ENCODE peak calls at places on chromosomes 16 and 17, in five cellular contexts. I is body of pancreas, L is breast epithelium, C is right lobe of liver, W is left lung. E is an unnamed sample. For H3K4me1, the result is how much of the 10 kb centered on the place peaks cover.

GRCh38 chr17:20896153-20896649 is 146.6 kb downstream of the USP22 start:
- DNase-seq in W (peak), L (no peak), C (no peak), I (peak), E (peak)

GRCh38 chr17:69729937-69730336 is 315.4 kb downstream of the MAP2K6 start:
- DNase-seq in C (no peak), W (no peak), I (no peak), L (no peak), E (no peak)

GRCh38 chr16:79792952-79793351 is 192.4 kb upstream of the MAF start:
- DNase-seq in C (no peak), I (no peak), W (no peak), L (no peak), E (no peak)

GRCh38 chr17:48499248-48499647 is 31.6 kb downstream of the HOXB1 start:
- DNase-seq in I (no peak), C (no peak), L (no peak), W (no peak), E (no peak)

GRCh38 chr16:3529175-3529574 is 28.4 kb downstream of the CLUAP1 start:
- DNase-seq in C (no peak), I (no peak), W (no peak), L (no peak), E (no peak)

GRCh38 chr16:1054660-1055556 is 17.6 kb upstream of the SSTR5 start:
- DNase-seq in W (no peak), I (peak), C (peak), L (no peak), E (no peak)

GRCh38 chr16:74922150-74923138 is 62.5 kb downstream of the WDR59 start:
- DNase-seq in L (no peak), W (no peak), I (peak), C (no peak), E (no peak)

GRCh38 chr16:12485425-12485824 is 318.3 kb downstream of the CPPED1 start:
- DNase-seq in C (no peak), L (no peak), I (no peak), W (no peak), E (no peak)

GRCh38 chr16:49278944-49279725 is 2.5 kb downstream of the CBLN1 start:
- DNase-seq in C (no peak), I (no peak), L (no peak), W (peak), E (no peak)

GRCh38 chr16:12260647-12261262 is 284.2 kb downstream of the SNX29 start:
- DNase-seq in I (peak), W (no peak), L (no peak), C (no peak), E (peak)

GRCh38 chr16:54493076-54493475 is 206.5 kb upstream of the IRX3 start:
- DNase-seq in L (no peak), C (no peak), W (no peak), I (no peak), E (no peak)

GRCh38 chr16:8959921-8960787 is 3.6 kb downstream of the USP7 start:
- DNase-seq in W (no peak), C (no peak), I (no peak), L (no peak), E (no peak)

GRCh38 chr16:1538804-1539520 is 5.5 kb downstream of the TMEM204 start:
- DNase-seq in L (no peak), C (no peak), I (no peak), W (peak), E (no peak)

GRCh38 chr17:67531291-67531690 is 154.2 kb downstream of the PITPNC1 start:
- DNase-seq in C (no peak), L (no peak), I (peak), W (no peak), E (no peak)

GRCh38 chr16:87930456-87930855 is 5.9 kb downstream of the CA5A start:
- DNase-seq in L (no peak), I (no peak), W (no peak), C (no peak), E (no peak)

GRCh38 chr17:36945959-36946725 is 2.6 kb upstream of the AATF start:
- DNase-seq in L (no peak), I (no peak), W (no peak), C (no peak), E (no peak)

GRCh38 chr16:55832425-55832787 is 490 bp downstream of the CES1 start:
- DNase-seq in W (no peak), C (peak), L (no peak), I (no peak), E (peak)

GRCh38 chr17:68344701-68345136 is 53.4 kb downstream of the ARSG start:
- DNase-seq in I (no peak), W (no peak), C (no peak), L (no peak), E (no peak)

GRCh38 chr17:2939714-2940351 is 123.6 kb downstream of the OR1D5 start:
- DNase-seq in C (no peak), I (no peak), L (peak), W (peak), E (no peak)

GRCh38 chr16:49168146-49168545 is 113.5 kb downstream of the CBLN1 start:
- DNase-seq in C (no peak), W (no peak), I (no peak), L (no peak), E (no peak)

GRCh38 chr16:70407811-70408274 is 31.1 kb downstream of the ST3GAL2 start:
- DNase-seq in L (no peak), I (no peak), W (no peak), C (no peak), E (no peak)

GRCh38 chr17:78679495-78680395 is 102.3 kb downstream of the CYTH1 start:
- DNase-seq in L (no peak), C (no peak), W (no peak), I (no peak), E (no peak)

GRCh38 chr16:64242510-64242909 is 879.4 kb downstream of the CDH11 start:
- DNase-seq in L (no peak), W (no peak), I (no peak), C (no peak), E (peak)

GRCh38 chr16:1981972-1982574 is 804 bp upstream of the NOXO1 start:
- DNase-seq in W (no peak), I (peak), C (no peak), L (peak), E (no peak)

GRCh38 chr17:65041518-65041917 is 15.0 kb downstream of the GNA13 start:
- DNase-seq in L (no peak), I (no peak), C (no peak), W (no peak), E (no peak)

GRCh38 chr16:50989047-50989446 is 162.0 kb downstream of the SALL1 start:
- DNase-seq in C (no peak), W (no peak), I (no peak), L (no peak), E (no peak)

GRCh38 chr16:86104537-86105048 is 205.6 kb downstream of the IRF8 start:
- DNase-seq in L (no peak), C (no peak), W (no peak), I (no peak), E (no peak)

GRCh38 chr16:65679785-65680184 is 557.9 kb upstream of the CDH11 start:
- DNase-seq in C (no peak), I (no peak), L (no peak), W (no peak), E (no peak)

GRCh38 chr17:66945451-66945850 is 19.1 kb upstream of the CACNG4 start:
- DNase-seq in L (no peak), I (peak), W (no peak), C (no peak), E (no peak)

GRCh38 chr17:8294361-8294760 is 839 bp downstream of the SLC25A35 start:
- DNase-seq in I (no peak), L (no peak), W (no peak), C (no peak), E (peak)

GRCh38 chr17:60391419-60392041 is 403 bp downstream of the USP32 start:
- DNase-seq in C (no peak), W (no peak), L (no peak), I (no peak), E (no peak)

GRCh38 chr17:39169518-39169917 is 3.6 kb upstream of the ARL5C start:
- DNase-seq in I (no peak), W (no peak), C (no peak), L (no peak), E (no peak)

GRCh38 chr17:7836596-7837374 is 2.8 kb downstream of the KDM6B start:
- DNase-seq in C (peak), W (peak), L (peak), I (peak), E (peak)

GRCh38 chr17:45976755-45977505 is 22.1 kb upstream of the STH start:
- DNase-seq in I (no peak), W (peak), C (no peak), L (no peak), E (no peak)

GRCh38 chr17:11643851-11644250 is 45.6 kb downstream of the DNAH9 start:
- DNase-seq in W (no peak), C (no peak), I (no peak), L (no peak), E (no peak)
- TF ChIP-seq CTCF in W (no peak), C (no peak), I (no peak), L (no peak), E (no peak)

DNA sequence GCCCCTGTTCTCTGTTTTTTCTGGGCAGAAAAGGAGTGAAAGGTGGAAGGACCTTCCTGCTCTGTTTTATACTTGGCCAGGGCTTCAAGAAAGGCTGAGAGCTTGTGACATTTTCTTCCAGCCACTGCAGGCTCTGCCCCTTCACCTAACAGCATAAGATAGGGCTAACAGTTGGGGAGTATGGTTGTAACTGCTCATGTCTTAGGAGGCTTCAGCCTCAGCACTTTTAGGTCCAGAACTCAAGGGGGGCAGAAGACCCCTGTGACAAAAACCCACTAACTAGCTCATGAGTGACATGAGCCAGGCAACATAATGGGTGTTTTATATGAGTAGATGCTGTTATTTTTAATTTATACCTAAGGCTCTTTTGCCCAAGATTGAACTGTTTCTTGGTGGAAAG is 4.9 kb downstream of the ALDOA start:
- DNase-seq in L (no peak), I (no peak), C (no peak), W (no peak), E (no peak)
- H3K4me1 ChIP-seq in L (under half), I (under half), C (under half), W (under half), E (half or more)

GRCh38 chr16:23343643-23344612 is 41.8 kb downstream of the SCNN1B start:
- DNase-seq in W (no peak), C (no peak), L (no peak), I (no peak), E (no peak)

GRCh38 chr16:23353440-23353839 is 51.3 kb downstream of the SCNN1B start:
- DNase-seq in I (peak), C (no peak), W (no peak), L (no peak), E (no peak)

GRCh38 chr16:23345237-23345636 is 43.1 kb downstream of the SCNN1B start:
- DNase-seq in L (no peak), W (no peak), I (no peak), C (no peak), E (no peak)

GRCh38 chr16:23351360-23351759 is 49.3 kb downstream of the SCNN1B start:
- DNase-seq in C (no peak), L (no peak), I (peak), W (no peak), E (no peak)

DNA sequence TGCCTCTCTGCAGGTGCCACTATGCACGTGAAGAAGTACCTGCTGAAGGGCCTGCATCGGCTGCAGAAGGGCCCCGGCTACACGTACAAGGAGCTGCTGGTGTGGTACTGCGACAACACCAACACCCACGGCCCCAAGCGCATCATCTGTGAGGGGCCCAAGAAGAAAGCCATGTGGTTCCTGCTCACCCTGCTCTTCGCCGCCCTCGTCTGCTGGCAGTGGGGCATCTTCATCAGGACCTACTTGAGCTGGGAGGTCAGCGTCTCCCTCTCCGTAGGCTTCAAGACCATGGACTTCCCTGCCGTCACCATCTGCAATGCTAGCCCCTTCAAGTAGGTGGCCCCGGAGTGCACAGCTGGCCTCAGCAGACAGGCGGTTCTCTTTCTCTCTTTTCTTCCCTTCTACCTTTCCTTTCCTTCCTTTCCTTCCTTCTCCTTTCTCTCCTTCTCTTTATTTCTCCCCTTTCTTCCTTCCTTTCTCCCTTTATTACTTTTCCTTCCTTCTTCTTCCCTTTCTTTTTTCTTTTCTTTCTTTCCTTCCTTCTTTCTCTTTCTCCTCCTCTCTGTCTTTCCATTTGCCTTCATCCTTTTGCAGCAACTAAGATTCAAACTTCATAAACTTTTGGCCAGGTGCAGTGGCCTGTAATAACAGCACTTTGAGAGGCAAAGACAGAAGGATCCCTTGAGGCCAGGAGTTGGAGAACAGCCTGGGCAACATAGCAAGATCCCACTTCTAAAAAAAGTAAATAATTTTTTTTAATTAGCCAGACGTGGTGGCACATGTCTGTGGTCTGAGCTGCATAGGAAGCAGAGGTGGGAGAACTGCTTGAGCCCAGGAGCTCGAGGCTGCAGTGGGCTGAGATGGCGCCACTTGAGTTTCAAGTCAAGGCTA is 46.7 kb downstream of the SCNN1B start:
- DNase-seq in I (no peak), W (no peak), L (no peak), C (no peak), E (no peak)
- TF ChIP-seq CTCF in I (no peak), W (no peak), L (no peak), C (no peak), E (no peak)

DNA sequence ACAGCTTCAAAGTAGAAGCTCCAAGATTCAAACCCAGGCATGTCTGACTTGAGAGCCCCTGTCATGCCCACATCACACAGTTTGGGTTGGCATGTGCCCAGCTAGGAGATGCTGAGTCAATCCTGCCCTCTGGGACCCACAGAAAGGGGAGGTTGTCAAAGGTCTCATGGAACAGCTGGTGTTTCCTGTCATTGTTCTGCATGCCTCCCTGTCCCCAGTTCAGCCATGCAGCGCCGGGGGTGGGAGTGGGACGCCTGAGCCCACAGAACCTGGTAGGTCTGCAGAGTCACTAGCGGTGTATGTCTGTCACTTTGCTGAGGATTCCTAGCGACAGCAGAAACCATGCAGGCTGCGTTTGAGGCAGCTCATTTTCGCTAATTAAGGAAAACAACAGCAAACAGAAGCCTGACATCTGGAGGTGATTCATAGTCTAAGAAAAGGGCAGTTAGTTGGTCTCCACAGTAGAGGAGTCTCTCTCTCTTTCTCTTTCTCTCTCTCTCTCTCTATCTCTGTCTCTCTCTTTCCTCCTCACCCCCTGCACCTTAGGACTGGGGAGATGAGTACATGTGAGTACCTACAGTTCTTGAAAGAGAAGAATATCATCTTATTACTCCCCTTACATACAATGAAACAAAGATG is 19.7 kb upstream of the CCL1 start:
- DNase-seq in W (no peak), I (no peak), L (no peak), C (no peak), E (no peak)
- H3K4me1 ChIP-seq in W (under half), I (under half), L (under half), C (under half), E (under half)

GRCh38 chr16:5615868-5616642 is 518.5 kb upstream of the EEF2KMT start:
- DNase-seq in L (peak), I (peak), C (peak), W (peak), E (peak)
- TF ChIP-seq CTCF in L (peak), I (peak), C (peak), W (peak), E (peak)

DNA sequence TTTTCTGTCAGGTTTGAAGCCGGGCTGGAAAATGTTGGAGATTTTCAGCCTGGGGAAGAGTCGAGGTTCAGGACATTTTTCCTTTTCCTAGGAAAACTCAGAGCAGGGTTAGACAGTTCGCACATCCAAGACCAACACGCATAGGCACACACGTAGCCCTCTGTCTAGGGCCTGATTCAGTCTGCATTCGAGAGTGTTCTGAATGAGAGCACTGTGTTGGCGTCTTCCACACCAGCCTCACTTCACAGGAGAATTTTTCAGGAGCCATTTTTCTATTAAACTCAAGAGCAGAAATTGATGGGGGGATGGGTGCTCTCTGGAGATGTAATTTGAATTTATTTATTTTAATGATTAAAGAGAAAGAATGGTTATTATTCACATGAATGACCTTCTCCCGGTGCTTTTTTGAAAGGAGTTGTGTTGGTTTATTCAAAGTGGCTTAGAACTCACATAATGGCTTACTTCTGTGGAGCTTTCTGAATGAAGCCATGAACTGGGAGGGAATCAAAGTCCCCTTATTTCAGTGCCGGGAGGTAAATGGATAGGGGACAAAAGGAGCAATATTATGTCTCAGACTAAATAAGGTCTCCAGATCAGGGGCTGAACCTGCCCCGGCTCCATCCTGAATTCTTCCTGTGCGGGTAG is 194.3 kb downstream of the CCDC182 start:
- DNase-seq in C (no peak), W (no peak), L (no peak), I (no peak), E (no peak)
- H3K4me1 ChIP-seq in C (under half), W (under half), L (under half), I (under half), E (under half)

GRCh38 chr16:16915771-16916170 is 536.8 kb downstream of the NPIPA7 start:
- DNase-seq in W (no peak), I (no peak), L (no peak), C (no peak), E (no peak)
- TF ChIP-seq CTCF in W (no peak), I (no peak), L (no peak), C (no peak), E (no peak)